ENCODE peak calls at places on chromosomes 7 and 10, in seven cellular contexts. Y is M059J, H is lower lobe of right lung, G is fibroblast of the aortic adventitia, U is left colon, C is GM19239, I is COLO829. E is an unnamed sample.

GRCh38 chr7:135960709-135961451 is 16.3 kb downstream of the MTPN start:
- DNase-seq in G (no peak), I (no peak), U (no peak), H (no peak), C (no peak), Y (no peak), E (no peak)

GRCh38 chr7:108124820-108125219 is 5.3 kb downstream of the LAMB4 start:
- DNase-seq in U (no peak), C (no peak), G (peak), Y (no peak), H (no peak), I (no peak), E (no peak)

GRCh38 chr7:77655361-77655760 is 40.9 kb upstream of the RSBN1L start:
- DNase-seq in G (no peak), Y (no peak), H (no peak), C (no peak), I (no peak), U (no peak), E (no peak)

GRCh38 chr7:8109196-8110022 is 140.8 kb downstream of the GLCCI1 start:
- DNase-seq in C (no peak), Y (peak), U (no peak), H (no peak), G (peak), I (no peak), E (no peak)

GRCh38 chr10:88598060-88598459 is 11.5 kb downstream of the LIPJ start:
- DNase-seq in G (no peak), H (no peak), Y (no peak), I (no peak), U (no peak), C (peak), E (no peak)

GRCh38 chr7:142539901-142540300 is 209.4 kb upstream of the PRSS1 start:
- DNase-seq in U (no peak), I (no peak), C (no peak), G (peak), Y (peak), H (no peak), E (no peak)

GRCh38 chr10:12350167-12350872 is 973 bp downstream of the CAMK1D start:
- DNase-seq in Y (peak), U (peak), C (peak), I (no peak), H (peak), G (peak), E (no peak)

GRCh38 chr7:43647772-43648643 is 65.1 kb downstream of the STK17A start:
- DNase-seq in Y (peak), U (peak), H (peak), G (peak), C (no peak), I (peak), E (peak)

GRCh38 chr10:119235381-119235780 is 28.0 kb downstream of the GRK5 start:
- DNase-seq in G (peak), I (no peak), Y (peak), H (no peak), U (no peak), C (no peak), E (no peak)

GRCh38 chr7:41701542-41701941 is 1.3 kb downstream of the INHBA start:
- DNase-seq in H (no peak), C (no peak), I (no peak), G (peak), U (no peak), Y (no peak), E (no peak)

GRCh38 chr10:30557884-30558283 is 71.7 kb downstream of the LYZL2 start:
- DNase-seq in U (no peak), Y (peak), C (no peak), H (no peak), G (peak), I (no peak), E (no peak)

GRCh38 chr7:34260282-34260681 is 354.9 kb downstream of the BMPER start:
- DNase-seq in Y (peak), C (no peak), H (no peak), U (no peak), I (peak), G (peak), E (no peak)

GRCh38 chr7:10939911-10940747 is 33.5 kb upstream of the PHF14 start:
- DNase-seq in Y (peak), I (peak), H (peak), C (peak), U (peak), G (peak), E (peak)

GRCh38 chr10:5530846-5531557 is 6.2 kb downstream of the CALML3 start:
- DNase-seq in G (no peak), C (no peak), U (peak), I (no peak), H (no peak), Y (no peak), E (no peak)

GRCh38 chr10:24916365-24916764 is 36.0 kb downstream of the PRTFDC1 start:
- DNase-seq in U (no peak), C (no peak), G (no peak), Y (no peak), I (no peak), H (no peak), E (no peak)

GRCh38 chr7:37211097-37211496 is 237.6 kb downstream of the ELMO1 start:
- DNase-seq in U (no peak), C (no peak), I (no peak), Y (peak), H (no peak), G (peak), E (no peak)

GRCh38 chr10:114022751-114023150 is 20.9 kb upstream of the ADRB1 start:
- DNase-seq in G (no peak), C (no peak), H (no peak), U (no peak), Y (no peak), I (no peak), E (no peak)

GRCh38 chr7:1290262-1291039 is 57.8 kb downstream of the UNCX start:
- DNase-seq in C (no peak), I (no peak), G (peak), U (no peak), H (peak), Y (peak), E (peak)

GRCh38 chr7:95601324-95601723 is 5.0 kb upstream of the PDK4 start:
- DNase-seq in U (no peak), H (no peak), C (no peak), G (no peak), I (no peak), Y (no peak), E (no peak)

GRCh38 chr7:103632972-103633371 is 187.0 kb upstream of the SLC26A5 start:
- DNase-seq in Y (peak), H (no peak), I (no peak), G (peak), C (no peak), U (no peak), E (no peak)

GRCh38 chr7:116591202-116592040 is 66.6 kb downstream of the CAV1 start:
- DNase-seq in Y (peak), G (peak), H (no peak), U (no peak), I (peak), C (no peak), E (peak)

GRCh38 chr7:40263752-40264390 is 129.1 kb downstream of the SUGCT start:
- DNase-seq in U (no peak), H (no peak), Y (no peak), C (no peak), G (no peak), I (no peak), E (no peak)

GRCh38 chr7:111697771-111698170 is 135.5 kb upstream of the IMMP2L start:
- DNase-seq in I (no peak), H (no peak), C (no peak), G (no peak), Y (no peak), U (no peak), E (no peak)

GRCh38 chr10:112741830-112742402 is 208.1 kb upstream of the TCF7L2 start:
- DNase-seq in H (no peak), G (no peak), Y (no peak), I (no peak), U (peak), C (no peak), E (no peak)

GRCh38 chr7:87059525-87060287 is at the start of gene ELAPOR2:
- DNase-seq in H (peak), I (peak), Y (peak), G (peak), C (peak), U (peak), E (peak)

GRCh38 chr7:32536585-32536984 is 41.3 kb downstream of the AVL9 start:
- DNase-seq in G (peak), H (no peak), I (peak), Y (peak), C (no peak), U (no peak), E (no peak)

GRCh38 chr7:121329460-121330052 is 756 bp downstream of the WNT16 start:
- DNase-seq in Y (peak), I (no peak), C (no peak), G (no peak), U (no peak), H (peak), E (peak)

GRCh38 chr10:99930731-99931550 is 78.8 kb downstream of the DNMBP start:
- DNase-seq in U (peak), H (peak), G (no peak), I (no peak), C (no peak), Y (peak), E (no peak)

GRCh38 chr10:28769147-28769604 is 91.9 kb downstream of the BAMBI start:
- DNase-seq in I (no peak), Y (no peak), C (peak), U (no peak), H (no peak), G (no peak), E (no peak)

GRCh38 chr7:122633472-122633871 is 65.4 kb downstream of the RNF133 start:
- DNase-seq in C (no peak), I (no peak), Y (no peak), G (no peak), H (no peak), U (no peak), E (no peak)

GRCh38 chr7:98133181-98133580 is 26.5 kb downstream of the LMTK2 start:
- DNase-seq in Y (peak), U (no peak), I (no peak), C (peak), H (no peak), G (no peak), E (no peak)

GRCh38 chr7:28685291-28685659 is 272.9 kb downstream of the TRIL start:
- DNase-seq in Y (no peak), C (no peak), I (peak), G (no peak), H (peak), U (no peak), E (no peak)

GRCh38 chr7:53397911-53398310 is 362.5 kb downstream of the POM121L12 start:
- DNase-seq in Y (no peak), C (no peak), U (no peak), I (no peak), G (no peak), H (no peak), E (no peak)

GRCh38 chr10:99329238-99329890 is at the start of gene CNNM1:
- DNase-seq in C (no peak), U (no peak), Y (peak), G (no peak), H (peak), I (no peak), E (no peak)

GRCh38 chr7:18082169-18082568 is 54.5 kb upstream of the PRPS1L1 start:
- DNase-seq in H (no peak), C (no peak), U (no peak), Y (no peak), I (no peak), G (no peak), E (no peak)

GRCh38 chr7:131431289-131431688 is 103.6 kb downstream of the MKLN1 start:
- DNase-seq in U (no peak), G (peak), C (no peak), Y (peak), I (no peak), H (no peak), E (peak)

GRCh38 chr7:28774529-28775057 is 183.5 kb downstream of the TRIL start:
- DNase-seq in C (no peak), H (no peak), G (no peak), U (no peak), Y (no peak), I (no peak), E (peak)

GRCh38 chr7:33495207-33495606 is 365.8 kb downstream of the BBS9 start:
- DNase-seq in H (no peak), G (peak), Y (peak), C (no peak), U (no peak), I (peak), E (no peak)

GRCh38 chr7:466465-467191 is 53.0 kb downstream of the PDGFA start:
- DNase-seq in U (peak), G (no peak), I (no peak), H (no peak), C (no peak), Y (no peak), E (no peak)

E was measured in NCI-H1105.